ENCODE peak calls at places on chromosomes 13 and 19, in four cellular contexts. P is CD8-positive, alpha-beta T cell; C is prostate gland; E is A549. J is an unnamed sample.

GRCh38 chr13:23871616-23872220 is 17.5 kb downstream of the MIPEP start:
- DNase-seq in P (no peak), E (no peak), C (no peak), J (no peak)

GRCh38 chr19:40674291-40674690 is 16.2 kb downstream of the NUMBL start:
- DNase-seq in P (no peak), E (no peak), C (no peak), J (no peak)

GRCh38 chr19:14035706-14036105 is 4.1 kb downstream of the IL27RA start:
- DNase-seq in E (no peak), C (no peak), P (no peak), J (no peak)

GRCh38 chr13:22316494-22317025 is 645.7 kb downstream of the FGF9 start:
- DNase-seq in P (no peak), E (no peak), C (no peak), J (no peak)

GRCh38 chr19:46630806-46631205 is 5.2 kb downstream of the GNG8 start:
- DNase-seq in E (no peak), P (no peak), C (no peak), J (no peak)

GRCh38 chr13:30394798-30395191 is 27.5 kb upstream of the UBE2L5 start:
- DNase-seq in E (no peak), C (no peak), P (no peak), J (no peak)

GRCh38 chr13:109154146-109154545 is 524.7 kb downstream of the MYO16 start:
- DNase-seq in C (no peak), P (no peak), E (no peak), J (no peak)

GRCh38 chr19:33748231-33748630 is 48.4 kb upstream of the KCTD15 start:
- DNase-seq in C (no peak), P (no peak), E (no peak), J (no peak)

GRCh38 chr13:48448285-48448962 is 35.5 kb upstream of the LPAR6 start:
- DNase-seq in P (no peak), E (no peak), C (no peak), J (no peak)

GRCh38 chr19:919157-920050 is 2.3 kb downstream of the KISS1R start:
- DNase-seq in E (no peak), C (no peak), P (no peak), J (no peak)

GRCh38 chr19:918152-918437 is 962 bp downstream of the KISS1R start:
- DNase-seq in P (no peak), E (no peak), C (no peak), J (no peak)

GRCh38 chr19:918481-919156 is 1.5 kb downstream of the KISS1R start:
- DNase-seq in E (no peak), P (no peak), C (no peak), J (no peak)

GRCh38 chr19:917323-918151 is at the start of gene KISS1R:
- DNase-seq in P (no peak), C (no peak), E (peak), J (no peak)

GRCh38 chr19:916645-917322 is 349 bp upstream of the KISS1R start:
- DNase-seq in E (no peak), C (no peak), P (no peak), J (no peak)
- H3K27ac ChIP-seq in E (peak), C (no peak), P (no peak), J (no peak)

GRCh38 chr13:114319441-114319871 is 5.2 kb downstream of the CHAMP1 start:
- DNase-seq in E (no peak), C (no peak), P (no peak), J (no peak)
- H3K27ac ChIP-seq in E (no peak), C (no peak), P (no peak), J (no peak)

DNA sequence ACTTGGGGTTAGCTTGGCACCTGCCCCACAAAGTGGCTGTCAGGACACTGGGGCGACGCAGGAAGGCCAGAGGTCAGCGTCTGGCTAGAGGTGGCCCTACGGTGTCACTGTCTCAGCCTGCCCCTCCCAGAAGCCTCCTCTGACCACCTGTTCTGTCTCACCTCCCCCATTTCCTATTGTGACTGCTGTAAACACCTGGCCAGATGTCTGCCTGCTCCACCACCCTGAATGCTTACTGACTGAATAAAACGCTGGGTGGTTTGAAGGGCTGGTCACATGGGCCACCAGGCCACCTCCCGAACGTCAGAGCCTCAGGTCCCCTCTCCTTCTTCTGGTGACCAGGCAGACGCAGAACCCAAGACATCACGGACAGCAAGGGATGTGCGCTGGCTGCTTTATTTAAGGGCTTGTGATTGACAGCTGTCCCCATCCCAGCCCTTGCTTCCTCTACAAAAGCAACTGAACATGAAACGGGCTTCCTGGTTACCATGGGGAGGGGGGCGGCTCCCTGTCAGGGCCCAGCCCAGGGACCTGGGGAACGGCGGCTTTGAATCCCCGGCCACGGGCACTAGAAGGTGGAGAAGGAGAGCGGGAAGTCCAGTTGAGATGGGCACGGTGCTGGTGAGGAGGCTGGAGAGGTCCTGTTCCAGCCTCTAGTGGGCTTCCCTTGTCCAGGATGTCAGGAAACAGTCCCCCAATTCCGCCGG is 6.2 kb downstream of the ELOF1 start:
- DNase-seq in C (no peak), P (no peak), E (no peak), J (no peak)
- H3K27ac ChIP-seq in C (peak), P (no peak), E (no peak), J (no peak)

DNA sequence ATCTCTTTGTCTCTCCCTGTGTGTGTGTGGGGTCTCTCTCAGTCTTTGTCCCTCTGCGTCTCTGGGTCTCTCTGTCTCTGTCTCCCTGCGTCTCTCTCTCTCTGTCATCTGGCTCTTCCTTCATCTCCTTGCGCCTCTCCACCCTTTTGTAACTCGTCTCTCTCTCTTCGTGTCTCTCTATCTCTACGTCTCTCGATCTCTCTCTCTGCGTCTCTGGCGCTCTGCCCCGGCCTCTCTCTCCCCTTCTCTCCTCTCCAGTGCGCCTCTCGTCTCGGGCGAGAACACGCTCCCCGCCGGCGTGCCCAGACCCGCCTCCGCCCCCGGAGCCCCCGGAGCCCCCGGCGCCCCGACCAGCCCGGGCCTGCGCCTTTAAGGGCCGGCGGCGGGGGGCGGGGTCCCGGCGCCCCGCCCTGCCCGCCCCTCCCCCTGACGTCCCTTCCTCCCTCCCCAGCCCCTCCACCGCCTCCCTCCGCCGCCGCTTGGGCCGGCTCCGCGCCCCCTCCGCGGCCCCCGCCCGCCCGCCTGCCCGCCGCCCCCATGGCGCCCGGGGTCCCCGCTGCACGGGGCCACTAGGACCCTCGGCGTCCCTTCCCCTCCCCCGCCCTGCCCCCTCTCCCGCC is at the start of gene MARK4:
- DNase-seq in P (peak), C (peak), E (peak), J (peak)
- H3K27ac ChIP-seq in P (peak), C (peak), E (peak), J (peak)

GRCh38 chr13:41193919-41194824 is at the start of gene KBTBD7:
- DNase-seq in P (peak), E (peak), C (peak), J (peak)

GRCh38 chr13:41188584-41188983 is 5.8 kb downstream of the KBTBD7 start:
- DNase-seq in C (no peak), E (no peak), P (no peak), J (no peak)

GRCh38 chr13:41196011-41196410 is 1.6 kb upstream of the KBTBD7 start:
- DNase-seq in E (no peak), C (no peak), P (no peak), J (no peak)

GRCh38 chr13:41196620-41197019 is 2.3 kb upstream of the KBTBD7 start:
- DNase-seq in P (no peak), E (no peak), C (no peak), J (no peak)

DNA sequence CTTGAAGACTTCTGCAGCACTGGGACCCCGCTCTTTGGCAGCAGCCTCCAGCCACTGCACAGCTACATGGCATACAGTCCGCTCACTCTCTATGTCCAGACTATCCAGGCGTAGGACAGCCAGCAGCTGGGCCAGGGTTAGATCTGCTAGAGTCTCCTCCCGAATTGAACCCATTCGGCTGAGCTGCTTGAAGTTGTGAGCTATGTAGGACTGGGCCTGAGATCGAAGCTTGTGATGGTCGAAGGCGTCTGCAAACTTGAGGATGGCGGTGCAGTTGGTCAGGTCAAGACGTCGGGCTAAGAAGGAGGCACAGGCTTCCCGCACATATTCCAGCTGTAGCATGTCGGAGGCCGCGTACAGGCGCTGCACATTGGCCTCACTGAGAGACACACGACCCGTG is 900 bp downstream of the KBTBD7 start:
- DNase-seq in C (no peak), P (no peak), E (no peak), J (no peak)
- H3K27ac ChIP-seq in C (no peak), P (no peak), E (peak), J (peak)

GRCh38 chr19:47726467-47726866 is 13.2 kb downstream of the EHD2 start:
- DNase-seq in E (no peak), C (no peak), P (no peak), J (no peak)

GRCh38 chr19:47730910-47731309 is 14.4 kb upstream of the NOP53 start:
- DNase-seq in E (no peak), C (no peak), P (no peak), J (no peak)

GRCh38 chr19:47730521-47730889 is 14.8 kb upstream of the NOP53 start:
- DNase-seq in E (no peak), C (no peak), P (no peak), J (no peak)

GRCh38 chr19:47729799-47730520 is 15.4 kb upstream of the NOP53 start:
- DNase-seq in P (no peak), E (peak), C (peak), J (no peak)

DNA sequence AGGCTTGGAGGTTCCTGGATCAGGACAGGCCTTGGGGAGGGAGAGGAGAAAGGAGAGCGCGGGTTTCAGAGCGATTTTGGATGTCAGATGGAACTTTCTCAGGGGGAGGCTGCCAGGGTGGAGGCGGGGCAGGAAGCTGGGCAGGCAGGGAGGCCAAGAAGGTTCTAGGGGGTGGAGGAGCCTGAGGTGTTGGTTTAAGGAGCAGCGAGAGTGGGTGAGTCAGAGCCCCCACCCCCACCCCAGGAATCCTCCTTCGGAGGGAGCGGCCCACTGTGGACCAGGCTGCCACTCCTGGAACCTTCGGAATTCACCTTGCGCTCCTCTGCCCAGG is 15.9 kb upstream of the NOP53 start:
- DNase-seq in E (peak), P (no peak), C (peak), J (peak)
- H3K27ac ChIP-seq in E (peak), P (no peak), C (peak), J (peak)

GRCh38 chr19:43626838-43627237 is 7.4 kb upstream of the ZNF428 start:
- DNase-seq in P (no peak), E (no peak), C (no peak), J (no peak)
- H3K27ac ChIP-seq in P (no peak), E (no peak), C (no peak), J (no peak)

GRCh38 chr19:2503521-2504109 is 27.7 kb downstream of the GADD45B start:
- DNase-seq in P (peak), E (no peak), C (no peak), J (no peak)
- H3K27ac ChIP-seq in P (peak), E (peak), C (no peak), J (peak)